ENCODE peak calls at places on chromosomes 4 and X, in nine cellular contexts. D is effector memory CD8-positive, alpha-beta T cell; P is NCI-H1436; X is GM13977; S is neural crest cell; T is HepG2; O is effector CD4-positive, alpha-beta T cell; K is astrocyte of the hippocampus; U is ELR. J is an unnamed sample.

GRCh38 chr4:75907956-75908355 is 5.7 kb upstream of the PPEF2 start:
- DNase-seq in S (no peak), U (no peak), P (no peak), D (no peak), K (no peak), T (no peak), O (no peak), X (no peak), J (peak)

GRCh38 chr4:19254476-19254875 is 997.2 kb upstream of the SLIT2 start:
- DNase-seq in X (no peak), S (no peak), P (no peak), D (no peak), U (no peak), T (no peak), K (peak), O (no peak), J (no peak)

GRCh38 chr4:69999420-69999819 is 3.7 kb downstream of the STATH start:
- DNase-seq in U (peak), S (no peak), K (no peak), X (no peak), T (no peak), D (no peak), P (no peak), O (no peak), J (no peak)

GRCh38 chrX:108312011-108312410 is 126.2 kb downstream of the COL4A6 start:
- DNase-seq in D (no peak), S (no peak), P (no peak), K (peak), U (peak), X (no peak), O (no peak), T (no peak), J (no peak)

GRCh38 chr4:42573249-42573648 is 83.7 kb downstream of the ATP8A1 start:
- DNase-seq in U (no peak), S (no peak), P (no peak), X (no peak), K (no peak), T (no peak), O (no peak), D (no peak), J (no peak)

GRCh38 chrX:65821721-65822496 is 154.5 kb downstream of the MSN start:
- DNase-seq in P (no peak), D (peak), S (no peak), K (peak), U (no peak), X (peak), T (no peak), O (peak), J (peak)

GRCh38 chrX:73127700-73128241 is 48.5 kb upstream of the PABPC1L2A start:
- DNase-seq in O (no peak), S (no peak), K (no peak), U (no peak), X (no peak), P (no peak), T (no peak), D (no peak), J (no peak)

GRCh38 chr4:87530868-87531267 is 1.7 kb upstream of the SPARCL1 start:
- DNase-seq in S (no peak), D (no peak), U (no peak), P (no peak), T (no peak), X (no peak), K (no peak), O (no peak), J (peak)

GRCh38 chrX:18119856-18120255 is 100.8 kb downstream of the BEND2 start:
- DNase-seq in X (no peak), U (no peak), O (no peak), S (no peak), K (no peak), D (no peak), P (peak), T (no peak), J (no peak)

GRCh38 chrX:130563476-130563875 is 161.7 kb downstream of the RBMX2 start:
- DNase-seq in D (no peak), U (no peak), T (no peak), X (no peak), K (no peak), S (no peak), O (no peak), P (no peak), J (no peak)

GRCh38 chrX:102712967-102713677 is 874 bp downstream of the GPRASP2 start:
- DNase-seq in K (peak), T (no peak), D (no peak), P (peak), O (no peak), X (no peak), U (peak), S (peak), J (no peak)

GRCh38 chr4:37689353-37689752 is 3.2 kb upstream of the RELL1 start:
- DNase-seq in S (no peak), K (no peak), P (no peak), T (no peak), O (no peak), D (no peak), X (no peak), U (no peak), J (no peak)

GRCh38 chr4:168995537-168996295 is 14.3 kb downstream of the CBR4 start:
- DNase-seq in T (no peak), X (no peak), O (no peak), K (no peak), U (peak), S (no peak), D (no peak), P (no peak), J (no peak)

GRCh38 chr4:156101571-156101970 is 147.9 kb upstream of the CTSO start:
- DNase-seq in U (no peak), T (no peak), D (no peak), P (no peak), K (no peak), O (no peak), S (no peak), X (no peak), J (no peak)

GRCh38 chr4:112082954-112083586 is 62.2 kb upstream of the FAM241A start:
- DNase-seq in X (no peak), K (peak), U (peak), D (no peak), P (no peak), O (no peak), S (no peak), T (peak), J (no peak)

GRCh38 chrX:63657821-63658220 is 127.2 kb downstream of the ARHGEF9 start:
- DNase-seq in O (no peak), D (no peak), K (peak), U (peak), X (no peak), T (no peak), S (no peak), P (no peak), J (peak)

GRCh38 chrX:2696698-2697215 is 5.7 kb downstream of the CD99 start:
- DNase-seq in P (no peak), S (no peak), D (peak), O (peak), K (peak), X (peak), T (no peak), U (peak), J (peak)

J was measured in posterior vena cava.